ENCODE peak calls at places on chromosomes 5 and 9, in nine cellular contexts. G is cardiac muscle cell; J is fibroblast of lung; H is uterus; C is psoas muscle; Q is left ventricle myocardium inferior; N is CD8-positive, alpha-beta memory T cell; Z is lower lobe of right lung; Y is mesendoderm. T is an unnamed sample.

GRCh38 chr9:134438204-134438788 is 112.0 kb downstream of the RXRA start:
- DNase-seq in G (no peak), J (no peak), H (no peak), C (peak; percentile 55), Q (no peak), N (no peak), Z (peak; percentile 72), Y (peak; percentile 44), T (peak; percentile 25)

GRCh38 chr5:103519550-103519949 is 43.0 kb downstream of the NUDT12 start:
- DNase-seq in G (no peak), J (no peak), H (no peak), C (no peak), Q (no peak), N (no peak), Z (no peak), Y (peak; percentile 31), T (no peak)

GRCh38 chr5:123206618-123207320 is 117.7 kb downstream of the PRDM6 start:
- DNase-seq in G (peak; percentile 81), J (peak; percentile 65), H (no peak), C (no peak), Q (no peak), N (no peak), Z (no peak), Y (no peak), T (no peak)

GRCh38 chr9:118230319-118230718 is 526.1 kb downstream of the TLR4 start:
- DNase-seq in G (no peak), J (peak; percentile 78), H (no peak), C (no peak), Q (no peak), N (no peak), Z (no peak), Y (peak; percentile 26), T (no peak)

GRCh38 chr5:134649163-134649916 is 755 bp downstream of the SEC24A start:
- DNase-seq in G (no peak), J (no peak), H (no peak), C (peak; percentile 64), Q (no peak), N (no peak), Z (peak; percentile 61), Y (peak; percentile 7), T (peak; percentile 76)

GRCh38 chr9:69295872-69296562 is 29.0 kb upstream of the ENTREP1 start:
- DNase-seq in G (no peak), J (no peak), H (peak; percentile 36), C (peak; percentile 56), Q (peak; percentile 17), N (no peak), Z (no peak), Y (no peak), T (no peak)

GRCh38 chr5:31194892-31195291 is 1.4 kb downstream of the CDH6 start:
- DNase-seq in G (no peak), J (peak; percentile 55), H (no peak), C (no peak), Q (no peak), N (no peak), Z (no peak), Y (no peak), T (no peak)

GRCh38 chr5:157514974-157515373 is 55.0 kb downstream of the NIPAL4 start:
- DNase-seq in G (no peak), J (no peak), H (no peak), C (no peak), Q (no peak), N (no peak), Z (no peak), Y (no peak), T (no peak)

GRCh38 chr9:78539904-78540303 is 243.0 kb downstream of the PSAT1 start:
- DNase-seq in G (no peak), J (peak; percentile 88), H (no peak), C (peak; percentile 85), Q (no peak), N (no peak), Z (no peak), Y (no peak), T (no peak)

GRCh38 chr5:150640311-150641005 is at the start of gene SYNPO:
- DNase-seq in G (peak; percentile 99), J (peak; percentile 97), H (peak; percentile 94), C (peak; percentile 83), Q (peak; percentile 76), N (no peak), Z (no peak), Y (peak; percentile 75), T (peak; percentile 86)

GRCh38 chr9:133114451-133114885 is 6.6 kb downstream of the RALGDS start:
- DNase-seq in G (no peak), J (peak; percentile 27), H (peak; percentile 14), C (peak; percentile 88), Q (peak; percentile 63), N (no peak), Z (peak; percentile 55), Y (no peak), T (peak; percentile 94)

GRCh38 chr9:549425-549997 is 292.0 kb upstream of the DMRT1 start:
- DNase-seq in G (no peak), J (no peak), H (no peak), C (no peak), Q (no peak), N (no peak), Z (no peak), Y (no peak), T (no peak)

GRCh38 chr5:151082274-151082902 is 1.6 kb upstream of the TNIP1 start:
- DNase-seq in G (peak; percentile 46), J (no peak), H (no peak), C (no peak), Q (no peak), N (peak; percentile 26), Z (no peak), Y (peak; percentile 77), T (no peak)

GRCh38 chr9:86128235-86128822 is 29.0 kb upstream of the GOLM1 start:
- DNase-seq in G (no peak), J (no peak), H (no peak), C (no peak), Q (no peak), N (no peak), Z (no peak), Y (no peak), T (no peak)

GRCh38 chr9:86122309-86122708 is 23.0 kb upstream of the GOLM1 start:
- DNase-seq in G (no peak), J (no peak), H (no peak), C (no peak), Q (no peak), N (no peak), Z (no peak), Y (peak; percentile 37), T (no peak)

GRCh38 chr9:86126998-86127972 is 27.9 kb upstream of the GOLM1 start:
- DNase-seq in G (peak; percentile 93), J (peak; percentile 97), H (no peak), C (peak; percentile 59), Q (peak; percentile 16), N (no peak), Z (peak; percentile 88), Y (peak; percentile 99), T (peak; percentile 90)
- H3K27ac ChIP-seq in G (peak overlapping the region; percentile 80), J (no peak overlapping the region), H (no peak overlapping the region), C (no peak overlapping the region), Q (no peak overlapping the region), N (no peak overlapping the region), Z (peak overlapping the region; percentile 10), Y (no peak overlapping the region), T (peak overlapping the region; percentile 53)

GRCh38 chr9:81393985-81394811 is 295.1 kb downstream of the TLE1 start:
- DNase-seq in G (no peak), J (no peak), H (peak; percentile 40), C (no peak), Q (no peak), N (no peak), Z (no peak), Y (no peak), T (no peak)

GRCh38 chr9:81396528-81396927 is 292.8 kb downstream of the TLE1 start:
- DNase-seq in G (no peak), J (no peak), H (no peak), C (no peak), Q (no peak), N (no peak), Z (no peak), Y (no peak), T (no peak)

GRCh38 chr9:81397735-81398381 is 291.5 kb downstream of the TLE1 start:
- DNase-seq in G (no peak), J (no peak), H (no peak), C (no peak), Q (no peak), N (no peak), Z (no peak), Y (no peak), T (no peak)

GRCh38 chr9:81395301-81396054 is 293.9 kb downstream of the TLE1 start:
- DNase-seq in G (peak; percentile 34), J (no peak), H (no peak), C (no peak), Q (no peak), N (no peak), Z (no peak), Y (no peak), T (no peak)

DNA sequence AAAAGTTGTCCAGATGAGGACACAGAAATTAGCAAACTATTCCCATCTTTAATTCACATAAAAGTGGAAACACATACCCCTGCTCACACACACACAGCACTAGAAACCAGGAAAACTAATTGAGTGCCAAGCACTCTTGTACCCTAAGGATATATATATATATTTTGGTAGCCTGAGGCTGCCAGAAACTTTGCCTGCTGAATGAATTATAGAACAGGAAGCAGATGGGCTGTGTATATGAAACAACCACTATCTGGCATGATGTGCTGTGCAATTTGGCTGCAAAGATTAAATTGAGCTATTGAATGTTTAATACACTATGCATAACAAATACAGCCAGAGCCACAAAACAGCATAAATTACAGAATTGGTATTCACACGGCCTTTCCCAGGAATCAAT is 294.5 kb downstream of the TLE1 start:
- DNase-seq in G (no peak), J (no peak), H (no peak), C (no peak), Q (no peak), N (no peak), Z (no peak), Y (no peak), T (no peak)
- H3K4me3 ChIP-seq in G (no peak overlapping the region), J (no peak overlapping the region), H (no peak overlapping the region), C (no peak overlapping the region), Q (no peak overlapping the region), N (no peak overlapping the region), Z (no peak overlapping the region), Y (no peak overlapping the region), T (no peak overlapping the region)

GRCh38 chr5:158785397-158785796 is 314.3 kb downstream of the EBF1 start:
- DNase-seq in G (peak; percentile 46), J (no peak), H (no peak), C (no peak), Q (no peak), N (no peak), Z (no peak), Y (no peak), T (no peak)
- H3K4me1 ChIP-seq in G (no peaks in the 10 kb centered on the region), J (no peaks in the 10 kb centered on the region), H (no peaks in the 10 kb centered on the region), C (no peaks in the 10 kb centered on the region), Q (peaks cover 12% of the 10 kb centered on the region), N (no peaks in the 10 kb centered on the region), Z (no peaks in the 10 kb centered on the region), Y (no peaks in the 10 kb centered on the region), T (no peaks in the 10 kb centered on the region)

DNA sequence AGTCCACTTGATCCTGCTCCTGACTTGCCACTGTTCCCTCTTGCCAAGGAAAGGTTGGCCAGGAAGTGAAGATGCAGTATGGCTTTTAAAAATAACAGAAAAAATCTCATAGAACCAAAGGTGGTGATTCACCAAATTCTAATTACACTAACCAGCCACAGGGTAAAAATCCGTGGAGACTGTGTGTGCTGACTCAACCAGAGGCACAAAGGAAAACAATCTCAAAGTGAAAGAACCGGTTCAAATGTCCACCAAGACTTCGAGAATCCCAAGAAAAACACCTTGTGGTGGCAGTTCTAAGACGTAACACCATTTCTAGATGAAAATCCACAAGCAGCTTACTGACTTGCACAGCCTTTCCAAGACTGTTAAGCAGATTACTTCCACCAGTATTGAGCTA is 279.1 kb downstream of the TLE1 start:
- DNase-seq in G (peak; percentile 34), J (peak; percentile 95), H (no peak), C (no peak), Q (no peak), N (no peak), Z (no peak), Y (no peak), T (no peak)
- H3K27ac ChIP-seq in G (no peak overlapping the region), J (peak overlapping the region; percentile 26), H (no peak overlapping the region), C (no peak overlapping the region), Q (no peak overlapping the region), N (no peak overlapping the region), Z (no peak overlapping the region), Y (no peak overlapping the region), T (no peak overlapping the region)